ENCODE peak calls at places on chromosome 9, in six cellular contexts. I, K, C, A, L and S are unnamed samples.

GRCh38 chr9:34984049-34984448 is 5.5 kb upstream of the DNAJB5 start:
- DNase-seq in L (peak), I (no peak), K (no peak), C (no peak), A (peak), S (peak)

GRCh38 chr9:91773166-91773565 is 176.9 kb downstream of the ROR2 start:
- DNase-seq in I (no peak), K (no peak), A (no peak), C (no peak), L (no peak), S (no peak)

GRCh38 chr9:71916834-71917534 is 5.5 kb downstream of the C9orf85 start:
- DNase-seq in L (no peak), C (no peak), I (no peak), A (no peak), K (no peak), S (no peak)

GRCh38 chr9:32906213-32906612 is 95.2 kb downstream of the APTX start:
- DNase-seq in C (no peak), I (no peak), L (no peak), K (no peak), A (no peak), S (no peak)

GRCh38 chr9:111798786-111799185 is 4.0 kb upstream of the SHOC1 start:
- DNase-seq in L (no peak), A (no peak), K (no peak), I (no peak), C (no peak), S (no peak)

GRCh38 chr9:19229725-19230355 is 653 bp upstream of the DENND4C start:
- DNase-seq in A (peak), I (peak), L (peak), K (peak), C (peak), S (peak)

GRCh38 chr9:37209431-37210386 is 89.3 kb downstream of the ZCCHC7 start:
- DNase-seq in C (no peak), L (peak), A (peak), I (no peak), K (no peak), S (no peak)

GRCh38 chr9:126611592-126612328 is 2.0 kb upstream of the LMX1B start:
- DNase-seq in C (peak), K (peak), I (peak), L (peak), A (peak), S (peak)

GRCh38 chr9:93525476-93525875 is 50.9 kb upstream of the PHF2 start:
- DNase-seq in K (no peak), I (no peak), A (no peak), L (no peak), C (no peak), S (no peak)

DNA sequence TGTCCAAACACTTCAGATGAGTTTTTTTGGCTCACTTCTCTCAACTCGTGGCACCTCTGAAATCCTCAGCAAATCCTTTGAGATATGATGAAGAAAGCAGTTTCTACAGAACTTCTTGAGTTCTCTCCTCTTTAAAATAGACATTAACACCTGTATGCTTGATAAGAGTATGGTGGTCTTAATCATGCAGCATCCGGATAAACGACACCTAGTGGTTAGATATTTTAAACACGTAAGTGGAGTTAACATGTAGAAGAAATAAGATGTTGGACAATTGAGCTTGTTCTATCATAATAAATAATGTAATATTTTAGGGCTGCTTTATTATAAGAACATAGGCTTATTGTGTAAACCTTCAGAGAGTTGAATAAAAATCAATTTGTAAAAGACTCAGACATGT is 324.8 kb downstream of the CYLC2 start:
- DNase-seq in A (no peak), L (peak), C (no peak), K (no peak), I (no peak), S (no peak)
- TF ChIP-seq CTCF in A (no peak), L (peak), C (no peak), K (no peak), I (no peak), S (peak)

GRCh38 chr9:123960366-123960765 is 30.4 kb upstream of the DENND1A start:
- DNase-seq in K (no peak), A (no peak), L (peak), C (no peak), I (no peak), S (no peak)
- TF ChIP-seq CTCF in K (no peak), A (peak), L (peak), C (no peak), I (peak), S (no peak)

DNA sequence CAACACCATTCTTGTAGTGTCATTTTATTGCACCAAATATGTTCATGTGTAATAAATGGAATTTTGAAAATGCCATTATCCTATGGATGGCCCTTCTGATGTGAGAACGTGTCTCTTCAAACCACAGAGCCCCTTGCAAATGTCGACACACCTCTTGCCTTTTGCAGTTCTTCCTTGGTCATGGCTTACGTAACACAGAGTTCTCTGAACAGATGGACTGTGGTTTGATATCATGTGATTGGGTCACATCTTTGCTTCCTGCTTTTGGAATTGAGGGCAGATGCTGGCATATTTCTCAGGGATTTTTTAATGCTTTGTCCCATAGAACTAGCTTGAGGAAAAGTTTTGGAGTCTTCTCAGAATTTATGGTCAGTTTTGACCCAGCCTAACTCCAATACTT is 4.6 kb downstream of the TGFBR1 start:
- DNase-seq in I (no peak), A (no peak), L (no peak), K (no peak), C (no peak), S (no peak)
- TF ChIP-seq CTCF in I (no peak), A (no peak), L (no peak), K (no peak), C (no peak), S (no peak)

DNA sequence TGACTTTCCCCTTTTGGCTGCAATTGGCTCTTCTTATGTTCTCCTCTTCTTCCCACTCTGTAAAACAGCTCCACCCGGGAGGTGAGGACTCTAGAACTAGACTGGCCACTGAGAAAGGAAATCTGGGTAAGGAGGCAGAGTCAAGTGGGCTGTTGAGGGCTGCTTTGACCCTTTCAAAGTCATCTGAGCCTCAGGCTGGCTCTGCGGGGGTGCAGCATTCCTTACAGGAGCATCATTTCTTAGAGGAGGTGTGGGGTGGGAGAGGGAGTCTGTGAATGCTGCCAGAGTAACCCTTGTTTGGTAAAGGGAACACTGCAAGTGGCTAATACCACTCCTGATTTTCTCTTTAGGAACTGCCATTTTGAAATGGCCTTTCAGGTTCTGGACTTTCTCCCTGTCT is 377.7 kb upstream of the SMARCA2 start:
- DNase-seq in C (no peak), K (no peak), A (no peak), I (no peak), L (no peak), S (no peak)
- TF ChIP-seq CTCF in C (no peak), K (no peak), A (no peak), I (no peak), L (no peak), S (no peak)

DNA sequence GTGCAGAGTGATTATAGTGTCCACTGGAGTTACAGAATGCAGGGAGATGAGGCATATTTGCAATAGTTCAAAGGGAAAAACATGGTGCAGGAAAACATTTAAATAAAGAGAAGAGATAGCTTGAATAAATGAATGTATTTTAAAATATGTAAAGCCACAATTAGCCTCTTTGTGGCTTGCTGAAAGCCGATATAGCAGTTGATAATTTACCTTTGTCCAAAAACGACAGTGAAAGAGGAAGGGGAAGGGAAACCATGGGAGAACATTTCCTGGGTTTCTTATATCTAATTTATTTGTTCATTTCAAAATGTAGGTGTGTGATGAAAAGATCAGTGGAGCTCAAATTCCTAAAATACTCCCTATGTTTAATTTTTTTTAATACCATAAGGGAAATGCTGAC is 156.1 kb downstream of the DENND1A start:
- DNase-seq in C (no peak), A (no peak), I (no peak), K (no peak), L (no peak), S (no peak)
- TF ChIP-seq CTCF in C (no peak), A (no peak), I (no peak), K (no peak), L (no peak), S (no peak)

GRCh38 chr9:81522721-81523551 is 166.4 kb downstream of the TLE1 start:
- DNase-seq in C (no peak), I (peak), A (no peak), K (no peak), L (peak), S (no peak)
- TF ChIP-seq CTCF in C (peak), I (peak), A (peak), K (no peak), L (peak), S (peak)

DNA sequence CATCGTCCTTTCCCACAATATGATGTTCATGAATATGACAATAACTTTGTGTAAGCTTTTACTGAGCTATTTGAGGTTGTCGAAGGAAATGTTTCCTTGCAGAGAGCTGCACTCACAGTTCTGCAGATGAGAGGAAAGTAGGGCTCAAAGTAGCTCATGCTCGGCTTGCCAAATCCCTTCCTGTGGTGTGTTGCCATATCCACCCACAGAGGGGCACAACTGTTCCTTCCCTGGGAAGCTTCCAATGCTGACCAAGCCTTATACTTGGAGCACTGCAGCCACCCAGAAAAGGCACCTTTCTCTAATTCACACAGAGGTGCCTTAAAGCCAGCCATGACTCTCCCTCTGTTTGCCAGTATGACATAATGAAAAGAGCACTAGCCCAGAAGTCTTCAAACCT is 390.3 kb downstream of the CAAP1 start:
- DNase-seq in K (no peak), A (peak), I (no peak), C (no peak), L (no peak), S (no peak)
- TF ChIP-seq CTCF in K (no peak), A (no peak), I (no peak), C (no peak), L (no peak), S (peak)

GRCh38 chr9:90600029-90600428 is 42.6 kb downstream of the DIRAS2 start:
- DNase-seq in L (no peak), I (no peak), A (no peak), K (no peak), C (no peak), S (no peak)
- TF ChIP-seq CTCF in L (no peak), I (no peak), A (no peak), K (no peak), C (no peak), S (no peak)